ENCODE peak calls at places on chromosome 18, in six cellular contexts. C is activated naive CD8-positive, alpha-beta T cell treated with anti-CD3 and anti-CD28 coated beads, Interleukin-2, amount 10 ng/mL, durations not matched to agents 7 days and 5 days; L is Daoy; E is pons; D is stimulated activated CD8-positive, alpha-beta memory T cell treated with anti-CD3 and anti-CD28 coated beads, Interleukin-2, amount 100 ng/mL, for 48 hours; X is cardiac muscle cell. S is an unnamed sample.

GRCh38 chr18:58247363-58247834 is 203.4 kb downstream of the NEDD4L start:
- DNase-seq in L (no peak), E (peak), D (no peak), C (no peak), X (peak), S (no peak)

GRCh38 chr18:57434177-57434535 is 1.0 kb upstream of the ONECUT2 start:
- DNase-seq in L (no peak), E (no peak), D (no peak), X (no peak), C (peak), S (no peak)

GRCh38 chr18:14189858-14190257 is 57.6 kb upstream of the ZNF519 start:
- DNase-seq in D (no peak), C (no peak), E (no peak), L (peak), X (peak), S (no peak)

GRCh38 chr18:54229660-54230059 is 5.2 kb upstream of the MBD2 start:
- DNase-seq in E (no peak), X (no peak), C (no peak), L (no peak), D (peak), S (no peak)

GRCh38 chr18:67362906-67363305 is 153.6 kb downstream of the DSEL start:
- DNase-seq in D (no peak), L (no peak), C (no peak), E (no peak), X (no peak), S (no peak)

GRCh38 chr18:7059276-7059675 is 58.3 kb downstream of the LAMA1 start:
- DNase-seq in D (no peak), X (no peak), L (no peak), C (no peak), E (no peak), S (no peak)

GRCh38 chr18:58176915-58177717 is 133.1 kb downstream of the NEDD4L start:
- DNase-seq in L (peak), E (peak), C (no peak), X (peak), D (no peak), S (no peak)

GRCh38 chr18:44325903-44326650 is 354.6 kb upstream of the SETBP1 start:
- DNase-seq in X (peak), C (no peak), E (peak), L (no peak), D (peak), S (no peak)

GRCh38 chr18:73563345-73563744 is 584.3 kb downstream of the FBXO15 start:
- DNase-seq in L (peak), D (no peak), X (peak), C (no peak), E (no peak), S (no peak)

GRCh38 chr18:3069671-3070433 is 56.9 kb upstream of the LPIN2 start:
- DNase-seq in L (no peak), C (no peak), D (no peak), X (no peak), E (no peak), S (no peak)

GRCh38 chr18:58943896-58944295 is 79.2 kb downstream of the ZNF532 start:
- DNase-seq in C (no peak), X (no peak), D (no peak), E (no peak), L (no peak), S (no peak)

GRCh38 chr18:9335255-9336045 is 877 bp downstream of the TWSG1 start:
- DNase-seq in D (no peak), C (no peak), E (peak), L (no peak), X (peak), S (no peak)

GRCh38 chr18:9095297-9096012 is 7.0 kb upstream of the NDUFV2 start:
- DNase-seq in E (no peak), C (no peak), D (peak), X (peak), L (no peak), S (no peak)

GRCh38 chr18:26506012-26506411 is 42.3 kb downstream of the KCTD1 start:
- DNase-seq in C (no peak), L (no peak), E (no peak), D (no peak), X (no peak), S (no peak)

GRCh38 chr18:73719611-73720010 is 428.0 kb downstream of the FBXO15 start:
- DNase-seq in C (no peak), L (peak), D (no peak), X (no peak), E (no peak), S (no peak)

GRCh38 chr18:77145364-77145901 is 12.8 kb upstream of the MBP start:
- DNase-seq in X (no peak), L (no peak), E (no peak), C (no peak), D (no peak), S (no peak)

GRCh38 chr18:340044-340443 is 72.2 kb upstream of the THOC1 start:
- DNase-seq in X (no peak), C (no peak), D (no peak), E (no peak), L (no peak), S (no peak)

GRCh38 chr18:58177886-58178470 is 134.0 kb downstream of the NEDD4L start:
- DNase-seq in C (no peak), X (no peak), E (no peak), D (no peak), L (no peak), S (no peak)

GRCh38 chr18:2547477-2548087 is 23.7 kb downstream of the METTL4 start:
- DNase-seq in L (peak), X (peak), D (no peak), E (peak), C (no peak), S (no peak)

GRCh38 chr18:5512191-5512590 is 31.6 kb downstream of the EPB41L3 start:
- DNase-seq in L (no peak), D (no peak), C (no peak), E (no peak), X (no peak), S (no peak)

GRCh38 chr18:63141777-63142176 is 177.8 kb downstream of the BCL2 start:
- DNase-seq in C (no peak), D (no peak), E (no peak), L (no peak), X (no peak), S (no peak)

GRCh38 chr18:57624988-57625387 is 3.4 kb upstream of the NARS1 start:
- DNase-seq in L (peak), X (no peak), C (no peak), E (no peak), D (no peak), S (no peak)

GRCh38 chr18:77114070-77114563 is 18.5 kb downstream of the MBP start:
- DNase-seq in E (no peak), C (no peak), L (no peak), X (no peak), D (no peak), S (no peak)

GRCh38 chr18:48877941-48878340 is 72.8 kb downstream of the SMAD7 start:
- DNase-seq in E (no peak), X (no peak), D (no peak), L (no peak), C (no peak), S (no peak)

GRCh38 chr18:62741118-62741566 is 25.8 kb downstream of the PHLPP1 start:
- DNase-seq in X (peak), E (no peak), L (peak), D (no peak), C (no peak), S (no peak)

GRCh38 chr18:76414936-76415621 is 80.0 kb downstream of the ZNF516 start:
- DNase-seq in D (no peak), E (no peak), X (no peak), L (no peak), C (no peak), S (no peak)

GRCh38 chr18:26511339-26512071 is 36.8 kb downstream of the KCTD1 start:
- DNase-seq in X (no peak), L (no peak), D (no peak), C (no peak), E (no peak), S (no peak)

GRCh38 chr18:22983175-22983574 is 50.0 kb downstream of the RBBP8 start:
- DNase-seq in C (no peak), D (no peak), X (peak), E (peak), L (no peak), S (no peak)

GRCh38 chr18:50133526-50133925 is 61.4 kb downstream of the MYO5B start:
- DNase-seq in L (no peak), X (no peak), D (no peak), C (no peak), E (no peak), S (no peak)

GRCh38 chr18:70464343-70465114 is 175.7 kb downstream of the SOCS6 start:
- DNase-seq in D (no peak), X (peak), L (peak), E (peak), C (peak), S (peak)